ENCODE peak calls at places on chromosomes 5 and 9, in nine cellular contexts. L is uterus, M is IMR-90, E is heart left ventricle, K is ovary, G is A549, D is body of pancreas, A is spleen, Y is tibial nerve. N is an unnamed sample.

GRCh38 chr5:147880461-147880860 is 1.9 kb downstream of the SCGB3A2 start:
- DNase-seq in L (no peak), M (no peak), E (no peak), K (no peak), G (no peak), D (no peak), A (no peak), Y (no peak), N (no peak)

GRCh38 chr5:115072266-115073056 is 97.2 kb downstream of the TRIM36 start:
- DNase-seq in L (no peak), M (no peak), E (no peak), K (no peak), G (no peak), D (peak; percentile 74), A (no peak), Y (no peak), N (no peak)

GRCh38 chr5:42361321-42361688 is 61.9 kb upstream of the GHR start:
- DNase-seq in L (no peak), M (no peak), E (no peak), K (no peak), G (no peak), D (no peak), A (no peak), Y (no peak), N (no peak)

GRCh38 chr9:76905984-76906861 is at the start of gene PRUNE2:
- DNase-seq in L (peak; percentile 84), M (peak; percentile 79), E (peak; percentile 65), K (peak; percentile 80), G (no peak), D (peak; percentile 70), A (no peak), Y (no peak), N (peak; percentile 71)

GRCh38 chr5:132302413-132302812 is 8.2 kb downstream of the SLC22A4 start:
- DNase-seq in L (no peak), M (no peak), E (no peak), K (no peak), G (no peak), D (no peak), A (no peak), Y (no peak), N (no peak)

GRCh38 chr9:84750152-84750865 is 80.8 kb downstream of the NTRK2 start:
- DNase-seq in L (no peak), M (no peak), E (no peak), K (no peak), G (no peak), D (no peak), A (no peak), Y (no peak), N (no peak)

GRCh38 chr5:78547731-78548189 is 100.8 kb downstream of the LHFPL2 start:
- DNase-seq in L (peak; percentile 97), M (peak; percentile 84), E (peak; percentile 89), K (peak; percentile 80), G (no peak), D (peak; percentile 71), A (no peak), Y (peak; percentile 88), N (no peak)

GRCh38 chr5:169599451-169599850 is 15.9 kb downstream of the SPDL1 start:
- DNase-seq in L (no peak), M (peak; percentile 40), E (no peak), K (no peak), G (no peak), D (no peak), A (no peak), Y (no peak), N (no peak)

GRCh38 chr5:76544268-76544926 is 78.8 kb downstream of the F2RL2 start:
- DNase-seq in L (no peak), M (peak; percentile 13), E (no peak), K (no peak), G (peak; percentile 44), D (peak; percentile 87), A (no peak), Y (no peak), N (no peak)

DNA sequence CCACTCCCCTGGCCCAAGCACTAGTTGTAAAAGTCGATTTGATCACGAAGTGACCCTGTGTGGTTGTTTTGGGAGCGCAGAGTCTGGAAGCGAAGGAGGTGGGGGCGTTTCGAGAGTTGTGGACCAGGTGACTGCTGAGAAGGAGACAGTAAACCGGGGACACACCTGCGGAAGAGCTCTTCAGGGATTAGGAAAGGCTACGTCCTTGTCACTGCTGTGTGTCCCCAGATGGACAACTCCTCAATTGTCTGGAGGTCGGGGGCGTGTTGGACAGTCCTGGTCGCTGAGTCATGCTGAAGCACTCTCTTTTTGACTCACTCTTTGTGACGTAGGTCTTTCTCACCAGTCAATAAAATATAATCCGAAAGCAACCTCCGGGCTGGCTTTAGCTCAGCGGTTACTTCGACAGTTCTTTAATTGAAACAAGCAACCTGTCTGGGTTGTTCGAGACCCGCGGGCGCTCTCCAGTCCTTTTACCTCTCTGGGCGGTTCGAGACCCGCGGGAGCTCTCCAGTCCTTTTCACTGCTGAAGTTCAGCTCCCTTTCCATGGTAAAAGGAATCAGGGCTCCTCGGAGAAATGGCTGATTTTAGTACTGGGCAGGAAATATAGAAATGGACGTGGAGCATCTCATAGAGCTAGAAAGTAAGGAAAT is 10.8 kb downstream of the ZMAT2 start:
- DNase-seq in L (peak; percentile 88), M (peak; percentile 97), E (peak; percentile 90), K (peak; percentile 78), G (peak; percentile 94), D (peak; percentile 97), A (peak; percentile 90), Y (peak; percentile 93), N (peak; percentile 39)
- TF ChIP-seq POLR2A in L (peak; percentile 23), M (peak; percentile 83), E (no peak), K (peak; percentile 76), G (peak; percentile 46), D (peak; percentile 73), A (peak; percentile 15), Y (peak; percentile 46), N (no peak)

DNA sequence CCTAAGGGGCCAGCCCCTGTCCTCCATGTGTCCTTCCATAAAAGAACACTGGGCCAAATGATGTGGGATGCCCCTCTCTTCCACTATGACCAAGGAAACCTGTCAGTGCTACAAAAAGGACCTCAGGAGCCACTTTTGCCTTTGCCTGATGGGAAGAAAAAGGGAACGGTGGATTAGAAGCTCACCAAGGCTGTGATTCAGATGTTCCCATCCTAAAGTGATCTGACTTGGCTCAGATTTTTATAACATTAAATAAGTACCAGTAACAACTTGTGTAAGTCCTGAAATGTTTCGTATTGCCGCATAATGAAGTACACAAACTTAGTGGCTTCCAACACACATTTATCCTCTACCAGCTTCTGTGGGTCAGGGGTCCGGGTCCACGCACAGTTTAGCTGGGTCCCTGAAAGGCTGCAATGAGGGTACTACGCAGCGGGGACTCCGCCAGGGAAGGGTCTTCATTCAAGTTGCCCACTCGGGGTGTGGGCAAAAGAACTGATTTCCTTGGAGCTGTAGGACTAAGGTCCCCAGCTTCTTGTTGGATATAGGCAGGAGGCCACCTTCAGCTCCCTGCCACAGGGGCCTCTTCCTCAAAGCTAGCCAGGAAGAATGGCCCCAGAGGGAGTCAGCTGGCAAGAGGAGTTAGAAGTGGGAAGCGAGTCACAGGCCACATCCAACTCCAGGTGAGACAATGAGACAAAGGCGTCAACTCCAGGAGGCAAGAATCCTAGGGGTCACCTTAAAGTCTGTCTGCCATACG is 60.4 kb downstream of the RAPGEF1 start:
- DNase-seq in L (no peak), M (no peak), E (no peak), K (no peak), G (no peak), D (no peak), A (no peak), Y (no peak), N (no peak)
- TF ChIP-seq POLR2A in L (no peak), M (no peak), E (no peak), K (no peak), G (no peak), D (no peak), A (no peak), Y (no peak), N (no peak)

DNA sequence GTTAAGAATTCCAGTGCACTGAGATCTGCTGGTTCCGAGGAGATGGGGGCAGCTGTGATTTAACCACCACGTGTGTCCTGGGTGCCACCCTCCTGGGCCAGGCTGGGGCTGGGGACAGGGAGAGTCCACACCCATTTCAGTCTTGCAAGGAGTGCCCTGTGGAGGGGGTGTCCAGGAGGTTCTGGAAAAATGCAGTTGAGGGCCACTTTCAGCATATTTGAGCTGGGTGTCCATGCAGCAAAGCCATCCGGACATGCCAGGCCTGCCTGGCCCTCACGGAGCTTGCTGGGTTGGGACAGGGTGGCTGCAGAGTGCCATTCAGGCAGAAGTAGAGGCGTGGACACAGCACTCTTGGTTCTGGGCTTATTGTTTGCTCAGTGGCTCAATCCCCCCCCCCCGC is 68.1 kb downstream of the NEK6 start:
- DNase-seq in L (no peak), M (no peak), E (peak; percentile 23), K (no peak), G (no peak), D (no peak), A (no peak), Y (no peak), N (no peak)
- TF ChIP-seq POLR2A in L (no peak), M (no peak), E (no peak), K (no peak), G (no peak), D (no peak), A (no peak), Y (no peak), N (no peak)

GRCh38 chr9:137240321-137240840 is 706 bp upstream of the TUBB4B start:
- DNase-seq in L (peak; percentile 83), M (peak; percentile 61), E (peak; percentile 93), K (peak; percentile 83), G (no peak), D (peak; percentile 82), A (no peak), Y (peak; percentile 35), N (peak; percentile 92)
- TF ChIP-seq POLR2A in L (no peak), M (peak; percentile 37), E (no peak), K (peak; percentile 13), G (peak; percentile 52), D (no peak), A (peak; percentile 39), Y (no peak), N (peak; percentile 81)

DNA sequence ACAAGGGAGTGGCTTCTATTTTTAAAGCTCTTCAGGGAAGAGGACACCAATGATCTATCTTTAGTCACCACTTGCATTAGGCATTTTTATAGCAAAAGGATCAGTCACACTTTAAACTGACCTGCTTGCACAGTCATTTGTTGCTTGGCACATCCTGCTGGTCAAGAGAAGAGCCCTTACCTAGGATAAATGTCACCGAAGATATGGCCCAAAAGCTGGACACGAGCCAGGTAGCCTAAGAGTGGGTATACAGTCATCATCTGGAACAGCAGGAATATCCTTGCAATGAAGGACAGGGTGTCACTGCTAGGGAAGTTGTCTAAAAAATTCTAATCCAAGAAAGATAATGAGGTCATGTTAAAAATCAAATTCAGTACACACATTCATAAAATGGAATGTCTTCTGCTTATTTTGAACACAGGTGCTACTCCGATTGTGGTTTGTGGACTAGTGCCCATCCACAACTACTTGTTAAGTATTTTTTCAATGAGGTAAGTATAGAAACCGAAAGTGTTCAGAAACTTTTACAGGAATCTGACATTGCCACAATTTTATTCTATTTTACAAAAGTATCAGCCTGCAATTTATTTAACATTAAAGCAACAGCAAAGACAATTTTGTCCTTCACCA is 78.4 kb downstream of the SLC38A9 start:
- DNase-seq in L (no peak), M (peak; percentile 55), E (peak; percentile 71), K (no peak), G (no peak), D (peak; percentile 25), A (no peak), Y (no peak), N (peak; percentile 25)
- TF ChIP-seq POLR2A in L (no peak), M (no peak), E (no peak), K (no peak), G (no peak), D (no peak), A (no peak), Y (no peak), N (no peak)